ENCODE peak calls at places on chromosomes 12 and 14, in seven cellular contexts. Y is CMK, N is uterus, G is NCI-H1694, Q is choroid plexus epithelial cell, T is NCI-H1092 treated with DMSO at 0.1 percent for 48 hours, M is A549. U is an unnamed sample.

GRCh38 chr14:64550539-64551333 is 975 bp downstream of the PPP1R36 start:
- DNase-seq in Q (no peak), T (peak), M (no peak), N (no peak), Y (no peak), G (peak), U (no peak)

GRCh38 chr14:83297361-83297760 is 1763.7 kb upstream of the SEL1L start:
- DNase-seq in Y (no peak), M (no peak), T (no peak), N (no peak), Q (no peak), G (no peak), U (no peak)

GRCh38 chr12:53989227-53990113 is 4.5 kb downstream of the HOXC10 start:
- DNase-seq in Y (no peak), Q (peak), N (no peak), G (peak), T (peak), M (peak), U (peak)

GRCh38 chr12:27709932-27710591 is 570 bp upstream of the MRPS35 start:
- DNase-seq in G (peak), T (no peak), Q (peak), Y (no peak), N (no peak), M (peak), U (peak)

GRCh38 chr14:104980601-104981531 is 2.7 kb upstream of the AHNAK2 start:
- DNase-seq in N (no peak), Q (no peak), T (no peak), G (no peak), M (no peak), Y (no peak), U (no peak)

GRCh38 chr12:90080616-90081015 is 372.0 kb upstream of the ATP2B1 start:
- DNase-seq in M (no peak), N (no peak), Q (no peak), Y (no peak), G (no peak), T (no peak), U (no peak)

GRCh38 chr14:20714593-20715250 is 26.2 kb downstream of the ANG start:
- DNase-seq in Q (peak), Y (no peak), T (no peak), M (no peak), G (no peak), N (peak), U (peak)

GRCh38 chr14:24513009-24513408 is 4.9 kb upstream of the CMA1 start:
- DNase-seq in N (no peak), Y (no peak), T (no peak), Q (no peak), M (no peak), G (no peak), U (no peak)

GRCh38 chr12:21642707-21643389 is 14.8 kb downstream of the LDHB start:
- DNase-seq in Y (no peak), M (no peak), N (no peak), G (no peak), T (no peak), Q (peak), U (no peak)

GRCh38 chr14:100670017-100670974 is 56.4 kb upstream of the DLK1 start:
- DNase-seq in Q (no peak), G (no peak), Y (no peak), M (no peak), T (peak), N (no peak), U (no peak)

GRCh38 chr14:98960617-98961013 is 311.4 kb downstream of the BCL11B start:
- DNase-seq in T (no peak), Q (no peak), G (no peak), Y (no peak), M (no peak), N (no peak), U (no peak)

GRCh38 chr14:34912182-34912581 is 37.0 kb upstream of the BAZ1A start:
- DNase-seq in T (no peak), N (no peak), G (no peak), M (peak), Y (no peak), Q (peak), U (no peak)

GRCh38 chr12:76559277-76560082 is at the start of gene OSBPL8:
- DNase-seq in N (peak), T (peak), M (peak), G (peak), Y (peak), Q (peak), U (peak)

GRCh38 chr14:91116913-91117588 is 3.2 kb downstream of the DGLUCY start:
- DNase-seq in G (no peak), M (no peak), Y (no peak), T (no peak), N (no peak), Q (no peak), U (no peak)

GRCh38 chr14:83047436-83047835 is 1513.8 kb upstream of the SEL1L start:
- DNase-seq in Q (no peak), T (no peak), Y (no peak), N (no peak), G (no peak), M (no peak), U (no peak)

GRCh38 chr12:76312314-76312713 is 35.9 kb downstream of the BBS10 start:
- DNase-seq in Q (peak), T (no peak), Y (no peak), M (no peak), N (no peak), G (no peak), U (no peak)

GRCh38 chr14:51419685-51420084 is 179.6 kb downstream of the TMX1 start:
- DNase-seq in G (no peak), Q (no peak), Y (no peak), M (peak), T (no peak), N (no peak), U (peak)

GRCh38 chr12:132560421-132560830 is 50.0 kb downstream of the LRCOL1 start:
- DNase-seq in Y (no peak), N (no peak), G (no peak), T (no peak), Q (no peak), M (peak), U (no peak)

GRCh38 chr12:49365542-49365941 is 1.7 kb upstream of the SPATS2 start:
- DNase-seq in G (no peak), Y (no peak), Q (peak), T (no peak), N (no peak), M (no peak), U (no peak)

GRCh38 chr12:122094735-122095561 is 16.4 kb downstream of the MLXIP start:
- DNase-seq in M (peak), Q (peak), G (no peak), N (no peak), Y (no peak), T (no peak), U (no peak)

GRCh38 chr12:118334939-118335567 is 37.7 kb downstream of the TAOK3 start:
- DNase-seq in G (no peak), M (no peak), Y (no peak), T (no peak), Q (peak), N (no peak), U (peak)

GRCh38 chr12:88237954-88238353 is 95.8 kb downstream of the TMTC3 start:
- DNase-seq in Q (peak), G (no peak), Y (peak), N (no peak), T (no peak), M (peak), U (peak)

GRCh38 chr12:79911889-79912656 is 22.8 kb downstream of the PPP1R12A start:
- DNase-seq in Q (peak), G (no peak), M (peak), Y (no peak), N (no peak), T (no peak), U (no peak)

GRCh38 chr12:4293299-4293941 is 19.9 kb downstream of the CCND2 start:
- DNase-seq in Q (no peak), Y (no peak), G (no peak), N (no peak), T (no peak), M (no peak), U (no peak)

GRCh38 chr14:100773331-100774163 is 46.9 kb downstream of the DLK1 start:
- DNase-seq in M (no peak), N (no peak), G (no peak), T (no peak), Y (no peak), Q (no peak), U (no peak)

GRCh38 chr14:96949594-96949993 is 152.4 kb downstream of the VRK1 start:
- DNase-seq in Y (no peak), N (no peak), G (no peak), T (no peak), M (no peak), Q (no peak), U (no peak)

GRCh38 chr12:52181757-52182156 is 10.1 kb downstream of the KRT80 start:
- DNase-seq in Q (peak), G (peak), Y (no peak), M (no peak), T (peak), N (no peak), U (no peak)

U was measured in HL-60.